ENCODE peak calls at places on chromosomes 16 and 17, in seven cellular contexts. H is GM13977; F is CD8-positive, alpha-beta T cell; V is mucosa of descending colon; C is AG10803; A is esophagus muscularis mucosa; R is endothelial cell. Y is an unnamed sample.

GRCh38 chr17:81574643-81574956 is 22.4 kb upstream of the FAAP100 start:
- DNase-seq in H (no peak), F (no peak), V (no peak), C (no peak), A (no peak), R (no peak), Y (no peak)

GRCh38 chr16:89864421-89864820 is 9.0 kb upstream of the TCF25 start:
- DNase-seq in H (no peak), F (no peak), V (no peak), C (peak), A (no peak), R (no peak), Y (no peak)

GRCh38 chr17:13650096-13650675 is 48.5 kb upstream of the HS3ST3A1 start:
- DNase-seq in H (no peak), F (no peak), V (no peak), C (no peak), A (no peak), R (no peak), Y (no peak)

GRCh38 chr17:40560592-40561293 is 4.5 kb downstream of the CCR7 start:
- DNase-seq in H (peak), F (peak), V (no peak), C (peak), A (peak), R (no peak), Y (peak)

GRCh38 chr16:21028728-21029127 is 121.9 kb downstream of the DNAH3 start:
- DNase-seq in H (no peak), F (no peak), V (no peak), C (no peak), A (peak), R (no peak), Y (no peak)

GRCh38 chr16:88967800-88968588 is 9.0 kb downstream of the CBFA2T3 start:
- DNase-seq in H (peak), F (no peak), V (peak), C (no peak), A (no peak), R (no peak), Y (no peak)

GRCh38 chr16:72886366-72886974 is 161.5 kb downstream of the ZFHX3 start:
- DNase-seq in H (no peak), F (no peak), V (no peak), C (no peak), A (no peak), R (no peak), Y (no peak)

GRCh38 chr17:28327709-28328108 is 7.6 kb downstream of the IFT20 start:
- DNase-seq in H (no peak), F (no peak), V (no peak), C (no peak), A (no peak), R (no peak), Y (no peak)

GRCh38 chr16:58201163-58201562 is 3.3 kb upstream of the CSNK2A2 start:
- DNase-seq in H (no peak), F (no peak), V (no peak), C (no peak), A (no peak), R (no peak), Y (no peak)

GRCh38 chr16:6726621-6727020 is 606.0 kb upstream of the RBFOX1 start:
- DNase-seq in H (no peak), F (no peak), V (no peak), C (no peak), A (peak), R (no peak), Y (no peak)

GRCh38 chr16:49828545-49829267 is 27.2 kb downstream of the ZNF423 start:
- DNase-seq in H (no peak), F (no peak), V (no peak), C (no peak), A (no peak), R (no peak), Y (no peak)

GRCh38 chr16:88366704-88367047 is 16.1 kb upstream of the ZNF469 start:
- DNase-seq in H (no peak), F (no peak), V (no peak), C (no peak), A (no peak), R (no peak), Y (no peak)

GRCh38 chr17:60445144-60445543 is 22.9 kb downstream of the CHCT1 start:
- DNase-seq in H (no peak), F (no peak), V (no peak), C (no peak), A (no peak), R (no peak), Y (no peak)

GRCh38 chr17:16872836-16873653 is 98.9 kb downstream of the TNFRSF13B start:
- DNase-seq in H (peak), F (peak), V (peak), C (no peak), A (no peak), R (peak), Y (peak)

GRCh38 chr17:31388770-31389672 is 2.5 kb upstream of the RAB11FIP4 start:
- DNase-seq in H (peak), F (peak), V (no peak), C (no peak), A (no peak), R (peak), Y (no peak)

GRCh38 chr16:28297784-28298510 is 5.6 kb downstream of the SBK1 start:
- DNase-seq in H (no peak), F (no peak), V (no peak), C (no peak), A (no peak), R (no peak), Y (no peak)

GRCh38 chr16:28569968-28570752 is 16.4 kb downstream of the SGF29 start:
- DNase-seq in H (no peak), F (no peak), V (peak), C (no peak), A (no peak), R (no peak), Y (no peak)

GRCh38 chr17:17200831-17201230 is 5.3 kb downstream of the PLD6 start:
- DNase-seq in H (no peak), F (no peak), V (no peak), C (no peak), A (no peak), R (no peak), Y (no peak)

GRCh38 chr17:80119271-80119791 is 17.9 kb downstream of the GAA start:
- DNase-seq in H (no peak), F (no peak), V (no peak), C (no peak), A (no peak), R (no peak), Y (no peak)

GRCh38 chr16:22232277-22233049 is 26.4 kb downstream of the EEF2K start:
- DNase-seq in H (no peak), F (no peak), V (peak), C (no peak), A (no peak), R (no peak), Y (no peak)

GRCh38 chr17:78268960-78269892 is 37.8 kb downstream of the TMEM235 start:
- DNase-seq in H (no peak), F (no peak), V (no peak), C (peak), A (no peak), R (no peak), Y (no peak)

GRCh38 chr17:50841949-50842354 is 6.6 kb downstream of the WFIKKN2 start:
- DNase-seq in H (peak), F (peak), V (no peak), C (peak), A (no peak), R (peak), Y (no peak)

GRCh38 chr17:58318065-58318481 is 10.5 kb downstream of the TSPOAP1 start:
- DNase-seq in H (no peak), F (peak), V (no peak), C (no peak), A (no peak), R (no peak), Y (no peak)

GRCh38 chr17:7043195-7043543 is 723 bp downstream of the SLC16A11 start:
- DNase-seq in H (no peak), F (no peak), V (peak), C (no peak), A (no peak), R (no peak), Y (no peak)

GRCh38 chr17:14808425-14808824 is 456.7 kb downstream of the PMP22 start:
- DNase-seq in H (no peak), F (no peak), V (no peak), C (no peak), A (no peak), R (no peak), Y (no peak)

GRCh38 chr17:44628234-44629188 is 27.8 kb upstream of the MEIOC start:
- DNase-seq in H (peak), F (no peak), V (peak), C (no peak), A (no peak), R (peak), Y (no peak)

GRCh38 chr16:75267631-75268264 is 16.3 kb upstream of the BCAR1 start:
- DNase-seq in H (peak), F (no peak), V (peak), C (no peak), A (no peak), R (no peak), Y (no peak)

GRCh38 chr17:34750004-34750403 is 170.6 kb downstream of the TMEM132E start:
- DNase-seq in H (no peak), F (no peak), V (no peak), C (no peak), A (no peak), R (no peak), Y (no peak)

GRCh38 chr16:89170346-89171215 is 967 bp upstream of the CDH15 start:
- DNase-seq in H (no peak), F (no peak), V (peak), C (no peak), A (no peak), R (no peak), Y (no peak)

GRCh38 chr17:62149961-62150360 is 84.9 kb upstream of the MED13 start:
- DNase-seq in H (no peak), F (no peak), V (no peak), C (no peak), A (no peak), R (no peak), Y (no peak)

GRCh38 chr17:73323622-73324455 is 12.0 kb upstream of the CDC42EP4 start:
- DNase-seq in H (no peak), F (no peak), V (no peak), C (peak), A (no peak), R (no peak), Y (no peak)

GRCh38 chr17:65537343-65537844 is 24.1 kb downstream of the AXIN2 start:
- DNase-seq in H (no peak), F (no peak), V (no peak), C (no peak), A (no peak), R (no peak), Y (no peak)

GRCh38 chr17:36869856-36870617 is 67.2 kb upstream of the LHX1 start:
- DNase-seq in H (no peak), F (no peak), V (no peak), C (peak), A (no peak), R (no peak), Y (no peak)

GRCh38 chr17:76202516-76202915 is 37.8 kb downstream of the RNF157 start:
- DNase-seq in H (no peak), F (no peak), V (no peak), C (peak), A (no peak), R (no peak), Y (no peak)

GRCh38 chr16:23257682-23258081 is 44.4 kb upstream of the SCNN1B start:
- DNase-seq in H (no peak), F (no peak), V (no peak), C (no peak), A (no peak), R (no peak), Y (no peak)

GRCh38 chr16:79170565-79171242 is 429.8 kb downstream of the MAF start:
- DNase-seq in H (no peak), F (no peak), V (no peak), C (no peak), A (no peak), R (no peak), Y (no peak)

GRCh38 chr16:74035816-74036215 is 260.8 kb upstream of the PSMD7 start:
- DNase-seq in H (peak), F (no peak), V (no peak), C (peak), A (no peak), R (peak), Y (no peak)

GRCh38 chr17:70808596-70808995 is 639.3 kb downstream of the KCNJ2 start:
- DNase-seq in H (peak), F (no peak), V (no peak), C (no peak), A (no peak), R (no peak), Y (no peak)

GRCh38 chr17:75340636-75341035 is 51.4 kb upstream of the SLC25A19 start:
- DNase-seq in H (no peak), F (no peak), V (no peak), C (peak), A (no peak), R (no peak), Y (no peak)

DNA sequence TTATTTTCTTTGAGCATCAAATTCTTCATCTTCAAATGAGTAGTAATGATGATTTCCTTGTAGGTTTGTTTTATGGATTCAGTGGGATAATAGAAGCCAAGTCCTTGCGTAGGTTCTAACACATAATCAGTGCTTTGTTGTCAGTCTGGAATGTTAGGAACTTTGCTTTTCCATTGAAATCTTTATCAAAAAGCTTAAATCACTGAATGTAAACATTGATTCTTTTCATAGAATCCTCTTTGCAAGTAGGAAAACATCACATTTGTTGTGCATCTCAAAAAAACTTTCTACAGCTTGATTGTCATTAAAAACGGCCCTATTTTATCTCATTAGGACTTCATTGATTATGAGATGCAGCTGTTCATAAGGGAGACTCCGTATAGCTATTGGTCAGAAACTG is 490.3 kb upstream of the GOT2 start:
- DNase-seq in H (no peak), F (no peak), V (no peak), C (no peak), A (no peak), R (no peak), Y (no peak)
- TF ChIP-seq CTCF in H (no peak), F (no peak), V (no peak), C (no peak), A (no peak), R (no peak), Y (no peak)

GRCh38 chr16:85145734-85146531 is 33.7 kb upstream of the CIBAR2 start:
- DNase-seq in H (no peak), F (no peak), V (no peak), C (no peak), A (no peak), R (no peak), Y (no peak)
- TF ChIP-seq CTCF in H (no peak), F (no peak), V (no peak), C (no peak), A (no peak), R (no peak), Y (no peak)

DNA sequence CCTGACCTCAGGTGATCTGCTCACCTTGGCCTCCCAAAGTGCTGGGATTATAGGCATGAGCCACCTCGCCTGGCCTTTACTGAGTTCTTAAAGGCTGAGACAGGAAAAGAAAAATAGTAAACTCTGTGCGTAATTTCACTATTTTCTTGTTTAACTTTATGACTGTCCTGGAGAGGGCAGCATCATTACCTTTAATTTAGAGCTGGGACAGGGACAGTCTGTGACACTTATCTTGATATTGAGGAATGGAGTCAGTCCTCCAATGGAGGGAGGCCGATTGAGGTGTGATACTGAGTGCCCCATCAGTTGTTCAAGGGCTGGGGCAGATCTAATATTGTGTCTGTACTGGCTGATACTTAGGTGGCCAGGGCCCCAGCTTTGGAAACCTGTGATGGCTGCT is 21.5 kb upstream of the SPN start:
- DNase-seq in H (peak), F (no peak), V (no peak), C (no peak), A (no peak), R (no peak), Y (no peak)
- TF ChIP-seq CTCF in H (peak), F (no peak), V (no peak), C (no peak), A (no peak), R (no peak), Y (no peak)

GRCh38 chr16:68068926-68069325 is 16.2 kb upstream of the NFATC3 start:
- DNase-seq in H (no peak), F (no peak), V (no peak), C (no peak), A (no peak), R (no peak), Y (peak)

GRCh38 chr16:68071547-68071901 is 13.6 kb upstream of the NFATC3 start:
- DNase-seq in H (no peak), F (no peak), V (no peak), C (no peak), A (no peak), R (no peak), Y (no peak)

GRCh38 chr16:68070811-68071546 is 14.2 kb upstream of the NFATC3 start:
- DNase-seq in H (peak), F (no peak), V (no peak), C (no peak), A (no peak), R (no peak), Y (peak)

GRCh38 chr16:68070249-68070725 is 14.9 kb upstream of the NFATC3 start:
- DNase-seq in H (peak), F (no peak), V (no peak), C (no peak), A (no peak), R (no peak), Y (peak)

DNA sequence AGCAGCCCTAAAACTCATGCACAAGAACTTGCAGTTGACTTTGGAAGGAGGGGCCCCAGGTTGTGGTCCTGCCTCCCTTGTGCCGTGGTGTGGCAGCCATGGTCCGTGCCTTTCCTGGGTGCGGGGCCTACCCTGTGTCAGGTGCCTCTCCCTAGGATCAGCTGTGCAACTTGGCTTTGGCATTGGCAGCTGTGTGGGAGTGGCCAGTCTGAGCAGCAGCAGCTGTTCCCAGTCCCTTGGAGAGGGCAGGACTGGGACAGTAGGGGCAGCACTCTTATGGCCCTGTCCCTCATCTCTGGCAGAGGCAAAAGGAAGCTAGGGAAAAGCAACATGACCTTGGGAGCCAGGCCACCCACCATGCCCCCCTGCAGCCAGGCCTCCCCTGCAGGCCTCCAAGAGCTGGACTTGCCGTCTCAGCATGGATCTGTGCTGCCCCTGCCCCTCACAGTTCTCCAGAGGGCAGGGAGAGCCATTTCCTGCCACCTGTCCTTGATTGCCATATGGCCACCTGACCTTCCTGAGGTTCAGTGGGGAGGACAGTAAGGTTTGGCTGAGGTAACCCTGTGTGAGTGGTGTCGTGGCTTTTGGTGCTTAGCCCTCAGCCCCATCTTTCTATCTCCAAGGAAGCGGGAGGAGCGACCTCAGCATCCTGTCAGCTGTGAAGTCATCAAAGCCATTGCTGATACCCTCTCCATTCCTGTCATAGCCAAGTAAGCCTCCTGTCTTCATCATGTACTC is 15.5 kb upstream of the NFATC3 start:
- DNase-seq in H (no peak), F (no peak), V (peak), C (no peak), A (no peak), R (no peak), Y (peak)
- TF ChIP-seq CTCF in H (no peak), F (no peak), V (no peak), C (no peak), A (no peak), R (no peak), Y (no peak)

GRCh38 chr16:13453938-13454553 is 465.9 kb upstream of the ERCC4 start:
- DNase-seq in H (peak), F (no peak), V (no peak), C (peak), A (no peak), R (peak), Y (no peak)

GRCh38 chr16:13453325-13453724 is 466.6 kb upstream of the ERCC4 start:
- DNase-seq in H (no peak), F (no peak), V (no peak), C (peak), A (no peak), R (no peak), Y (no peak)

GRCh38 chr16:13448346-13448745 is 471.6 kb upstream of the ERCC4 start:
- DNase-seq in H (no peak), F (no peak), V (no peak), C (no peak), A (no peak), R (no peak), Y (no peak)
- TF ChIP-seq CTCF in H (no peak), F (no peak), V (no peak), C (no peak), A (no peak), R (no peak), Y (no peak)

DNA sequence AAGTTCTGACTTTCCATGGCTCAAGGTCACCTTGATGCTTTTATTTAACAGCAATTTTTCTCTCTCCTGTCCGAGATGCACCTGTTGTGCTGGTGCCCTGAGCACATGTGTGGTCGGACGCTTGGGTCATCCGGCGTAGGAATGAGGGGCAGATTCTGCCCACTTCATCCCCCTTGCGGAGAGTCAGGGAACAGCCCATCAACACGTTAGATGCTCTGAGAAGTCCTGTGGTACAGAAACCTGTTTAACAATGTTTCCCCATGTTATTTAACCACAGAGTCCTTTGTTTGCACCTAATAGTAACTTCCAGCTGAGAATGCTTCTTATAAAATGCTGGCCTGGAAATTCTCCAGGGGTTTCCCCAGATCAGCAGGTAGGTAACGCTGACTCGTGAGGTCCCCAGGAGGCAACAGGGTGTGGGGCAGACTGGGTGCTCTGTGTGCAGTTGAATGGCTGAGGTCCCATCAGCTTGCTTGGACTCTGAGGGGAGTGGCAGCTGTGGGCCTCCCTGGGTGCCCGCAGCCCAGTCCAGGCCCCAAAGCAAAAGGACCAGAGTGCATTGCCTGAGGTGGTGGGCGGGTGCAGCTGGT is 17.8 kb downstream of the DOC2B start:
- DNase-seq in H (no peak), F (no peak), V (no peak), C (no peak), A (no peak), R (no peak), Y (no peak)
- TF ChIP-seq CTCF in H (no peak), F (no peak), V (no peak), C (peak), A (no peak), R (peak), Y (no peak)

Y was measured in vagina.